ENCODE peak calls at places on chromosomes 7 and 10, in eight cellular contexts. M is HFFc6; S is AG09309; O is activated CD8-positive, alpha-beta T cell treated with anti-CD3 and anti-CD28 coated beads, Interleukin-2, amount 10 ng/mL, durations not matched to agents 7 days and 5 days; R is effector CD4-positive, alpha-beta T cell; L is activated CD8-positive, alpha-beta memory T cell treated with anti-CD3 and anti-CD28 coated beads for 4 hours; A is HepG2; W is colonic mucosa. J is an unnamed sample.
A peak's percentile ranks its signal among the peaks of the same experiment; 100 is the strongest.

GRCh38 chr10:5013385-5013784 is 9.7 kb upstream of the AKR1C2 start:
- DNase-seq in M (no peak), S (no peak), O (no peak), R (no peak), L (no peak), A (no peak), W (no peak), J (no peak)

GRCh38 chr7:134852626-134853025 is 73.2 kb downstream of the CALD1 start:
- DNase-seq in M (no peak), S (no peak), O (no peak), R (no peak), L (no peak), A (no peak), W (no peak), J (no peak)

GRCh38 chr7:131381069-131381838 is 53.6 kb downstream of the MKLN1 start:
- DNase-seq in M (peak; percentile 77), S (peak; percentile 18), O (no peak), R (no peak), L (no peak), A (no peak), W (no peak), J (no peak)

GRCh38 chr10:92238586-92239098 is 52.2 kb downstream of the CPEB3 start:
- DNase-seq in M (peak; percentile 76), S (peak; percentile 62), O (no peak), R (no peak), L (no peak), A (peak; percentile 40), W (peak; percentile 71), J (peak; percentile 53)

GRCh38 chr7:32167256-32167655 is 97.0 kb upstream of the PDE1C start:
- DNase-seq in M (no peak), S (no peak), O (no peak), R (no peak), L (no peak), A (no peak), W (no peak), J (no peak)

GRCh38 chr10:102651455-102652169 is 7.3 kb downstream of the TRIM8 start:
- DNase-seq in M (no peak), S (no peak), O (no peak), R (no peak), L (no peak), A (no peak), W (no peak), J (no peak)

GRCh38 chr10:32377458-32378370 is 30.8 kb upstream of the EPC1 start:
- DNase-seq in M (peak; percentile 17), S (no peak), O (peak; percentile 59), R (peak; percentile 26), L (no peak), A (peak; percentile 37), W (no peak), J (no peak)

GRCh38 chr10:21715531-21716195 is 181.6 kb downstream of the MLLT10 start:
- DNase-seq in M (peak; percentile 58), S (no peak), O (no peak), R (no peak), L (no peak), A (no peak), W (no peak), J (no peak)

GRCh38 chr10:43126759-43127424 is 11.4 kb upstream of the CSGALNACT2 start:
- DNase-seq in M (no peak), S (no peak), O (no peak), R (no peak), L (no peak), A (no peak), W (peak; percentile 17), J (peak; percentile 31)

GRCh38 chr10:36573246-36573645 is 552.2 kb upstream of the ANKRD30A start:
- DNase-seq in M (no peak), S (no peak), O (no peak), R (no peak), L (no peak), A (no peak), W (no peak), J (no peak)

GRCh38 chr10:72089618-72090017 is 1.3 kb upstream of the SPOCK2 start:
- DNase-seq in M (no peak), S (no peak), O (no peak), R (no peak), L (no peak), A (no peak), W (no peak), J (no peak)

GRCh38 chr10:118669020-118669766 is 73.7 kb upstream of the PRLHR start:
- DNase-seq in M (peak; percentile 79), S (peak; percentile 46), O (no peak), R (no peak), L (no peak), A (no peak), W (no peak), J (no peak)

J was measured in left lobe of liver.